ENCODE peak calls at places on chromosome 6, in nine cellular contexts. A is T-helper 1 cell; J is C1 segment of cervical spinal cord; M is LoVo; B is CD8-positive, alpha-beta T cell; L is GM12891; W is astrocyte of the cerebellum; N is heart left ventricle; T is erythroblast. C is an unnamed sample.

GRCh38 chr6:44016131-44016870 is 111.0 kb downstream of the MRPL14 start:
- DNase-seq in J (no peak), N (no peak), A (no peak), B (no peak), W (peak), L (no peak), T (no peak), M (no peak), C (peak)

GRCh38 chr6:131966443-131966842 is 15.3 kb upstream of the CCN2 start:
- DNase-seq in T (no peak), A (no peak), N (no peak), L (no peak), B (no peak), M (no peak), J (no peak), W (no peak), C (no peak)

GRCh38 chr6:18680842-18681241 is 293.7 kb downstream of the RNF144B start:
- DNase-seq in M (no peak), W (no peak), A (no peak), J (no peak), B (no peak), L (no peak), T (peak), N (no peak), C (no peak)

GRCh38 chr6:121666809-121667208 is 231.4 kb downstream of the GJA1 start:
- DNase-seq in B (no peak), T (peak), W (peak), M (peak), L (no peak), A (no peak), J (no peak), N (no peak), C (peak)

GRCh38 chr6:62775427-62776022 is 435.7 kb upstream of the FKBP1C start:
- DNase-seq in B (no peak), L (no peak), A (no peak), J (no peak), N (no peak), W (no peak), T (peak), M (peak), C (no peak)

GRCh38 chr6:166008441-166009369 is 158.9 kb downstream of the TBXT start:
- DNase-seq in T (no peak), B (no peak), L (no peak), A (no peak), N (peak), M (no peak), W (no peak), J (no peak), C (no peak)

GRCh38 chr6:167474725-167475124 is 149.8 kb downstream of the TTLL2 start:
- DNase-seq in N (no peak), J (no peak), A (no peak), L (no peak), W (no peak), B (no peak), T (no peak), M (no peak), C (no peak)

GRCh38 chr6:168200571-168201134 is 118.9 kb downstream of the DACT2 start:
- DNase-seq in L (no peak), J (no peak), W (no peak), B (no peak), A (no peak), M (no peak), T (no peak), N (no peak), C (no peak)

GRCh38 chr6:91490672-91491071 is 903.8 kb upstream of the MAP3K7 start:
- DNase-seq in N (no peak), L (no peak), M (no peak), A (no peak), T (no peak), B (no peak), J (no peak), W (no peak), C (no peak)